ENCODE peak calls at places on chromosome 3, in eight cellular contexts. N is neural progenitor cell, G is kidney, W is sigmoid colon, R is left ventricle myocardium inferior, K is stomach, I is pancreas, O is thoracic aorta. P is an unnamed sample.

GRCh38 chr3:152574461-152575079 is 260.4 kb upstream of the P2RY1 start:
- DNase-seq in N (peak; percentile 50), G (no peak), W (no peak), R (peak; percentile 45), K (no peak), I (no peak), O (no peak), P (peak; percentile 71)

GRCh38 chr3:46970391-46971091 is 6.0 kb downstream of the CCDC12 start:
- DNase-seq in N (no peak), G (peak; percentile 59), W (no peak), R (peak; percentile 57), K (peak; percentile 40), I (peak; percentile 78), O (no peak), P (no peak)

GRCh38 chr3:171347017-171347979 is 112.9 kb downstream of the TNIK start:
- DNase-seq in N (peak; percentile 26), G (no peak), W (no peak), R (no peak), K (no peak), I (no peak), O (no peak), P (no peak)

GRCh38 chr3:129558076-129558771 is 15.2 kb downstream of the H1-8 start:
- DNase-seq in N (no peak), G (no peak), W (no peak), R (no peak), K (no peak), I (no peak), O (no peak), P (no peak)

GRCh38 chr3:171878441-171879225 is 35.5 kb downstream of the TMEM212 start:
- DNase-seq in N (peak; percentile 27), G (no peak), W (no peak), R (no peak), K (no peak), I (no peak), O (no peak), P (no peak)

GRCh38 chr3:157066335-157067071 is 93.4 kb downstream of the CCNL1 start:
- DNase-seq in N (no peak), G (no peak), W (peak; percentile 79), R (no peak), K (no peak), I (no peak), O (no peak), P (no peak)

GRCh38 chr3:16467368-16467767 is 46.1 kb downstream of the RFTN1 start:
- DNase-seq in N (no peak), G (no peak), W (no peak), R (no peak), K (no peak), I (no peak), O (no peak), P (no peak)

GRCh38 chr3:151726016-151726415 is 7.7 kb upstream of the AADACL2 start:
- DNase-seq in N (no peak), G (no peak), W (no peak), R (no peak), K (no peak), I (no peak), O (no peak), P (no peak)

GRCh38 chr3:115248274-115248673 is 101.2 kb upstream of the ZBTB20 start:
- DNase-seq in N (no peak), G (no peak), W (no peak), R (no peak), K (no peak), I (no peak), O (no peak), P (no peak)

GRCh38 chr3:99118381-99118780 is 216.9 kb upstream of the DCBLD2 start:
- DNase-seq in N (no peak), G (no peak), W (no peak), R (no peak), K (no peak), I (no peak), O (no peak), P (no peak)

GRCh38 chr3:157436583-157437300 is at the start of gene PTX3:
- DNase-seq in N (peak; percentile 51), G (peak; percentile 30), W (peak; percentile 75), R (peak; percentile 21), K (no peak), I (no peak), O (no peak), P (no peak)

GRCh38 chr3:175713263-175713662 is 854.1 kb downstream of the NAALADL2 start:
- DNase-seq in N (no peak), G (no peak), W (no peak), R (no peak), K (no peak), I (no peak), O (no peak), P (no peak)

GRCh38 chr3:152259480-152259879 is 9.2 kb upstream of the MBNL1 start:
- DNase-seq in N (no peak), G (no peak), W (no peak), R (no peak), K (no peak), I (no peak), O (no peak), P (no peak)

GRCh38 chr3:10173926-10174435 is 9.3 kb downstream of the IRAK2 start:
- DNase-seq in N (no peak), G (peak; percentile 88), W (peak; percentile 82), R (peak; percentile 63), K (peak; percentile 41), I (no peak), O (peak; percentile 90), P (peak; percentile 63)

GRCh38 chr3:33980252-33980651 is 181.8 kb downstream of the PDCD6IP start:
- DNase-seq in N (peak; percentile 51), G (no peak), W (no peak), R (no peak), K (no peak), I (no peak), O (no peak), P (no peak)

GRCh38 chr3:120678331-120678845 is 3.7 kb downstream of the HGD start:
- DNase-seq in N (peak; percentile 56), G (no peak), W (no peak), R (no peak), K (peak; percentile 86), I (peak; percentile 68), O (no peak), P (no peak)

GRCh38 chr3:157089455-157090221 is 70.3 kb downstream of the CCNL1 start:
- DNase-seq in N (no peak), G (no peak), W (peak; percentile 77), R (peak; percentile 29), K (peak; percentile 56), I (no peak), O (no peak), P (peak; percentile 66)

GRCh38 chr3:51500632-51501131 is 867 bp upstream of the DCAF1 start:
- DNase-seq in N (no peak), G (peak; percentile 78), W (peak; percentile 74), R (peak; percentile 26), K (no peak), I (peak; percentile 44), O (no peak), P (peak; percentile 53)

GRCh38 chr3:152213086-152213674 is 55.5 kb upstream of the MBNL1 start:
- DNase-seq in N (no peak), G (no peak), W (no peak), R (no peak), K (no peak), I (no peak), O (no peak), P (no peak)

GRCh38 chr3:174973465-174973864 is 114.3 kb downstream of the NAALADL2 start:
- DNase-seq in N (no peak), G (no peak), W (no peak), R (no peak), K (peak; percentile 43), I (no peak), O (no peak), P (no peak)

GRCh38 chr3:24640330-24640877 is 145.8 kb upstream of the THRB start:
- DNase-seq in N (peak; percentile 38), G (no peak), W (no peak), R (no peak), K (no peak), I (no peak), O (no peak), P (no peak)

DNA sequence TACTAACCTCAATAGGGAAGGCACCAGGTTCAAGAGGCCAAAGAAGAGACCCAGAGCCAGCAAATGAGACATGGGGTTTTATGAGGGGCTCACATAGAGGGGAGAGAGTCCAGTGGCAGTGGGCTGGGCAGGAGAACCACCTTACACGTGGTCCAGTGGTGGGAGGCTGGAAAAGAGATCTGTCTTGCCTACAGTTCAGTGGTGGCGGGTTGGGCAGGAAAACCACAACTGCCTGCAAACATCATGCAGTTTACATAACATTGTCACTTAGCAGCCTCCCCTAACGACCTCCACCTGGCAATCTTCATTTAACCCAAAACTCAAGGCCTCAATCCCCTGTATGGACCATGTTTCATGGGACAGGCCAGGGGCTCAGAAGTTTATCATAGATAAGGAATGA is 29.1 kb downstream of the CRYGS start:
- DNase-seq in N (no peak), G (no peak), W (no peak), R (no peak), K (no peak), I (no peak), O (no peak), P (peak; percentile 68)
- H3K4me1 ChIP-seq in N (peaks cover 20% of the 10 kb centered on the region), G (no peaks in the 10 kb centered on the region), W (no peaks in the 10 kb centered on the region), R (no peaks in the 10 kb centered on the region), K (no peaks in the 10 kb centered on the region), I (no peaks in the 10 kb centered on the region), O (no peaks in the 10 kb centered on the region), P (peaks cover 3% of the 10 kb centered on the region)

GRCh38 chr3:12479919-12480425 is 4.3 kb upstream of the TSEN2 start:
- DNase-seq in N (peak; percentile 81), G (no peak), W (no peak), R (peak; percentile 28), K (peak; percentile 78), I (no peak), O (no peak), P (no peak)
- TF ChIP-seq CTCF in N (peak; percentile 82), G (peak; percentile 85), W (peak; percentile 62), R (peak; percentile 81), K (no peak), I (peak; percentile 62), O (peak; percentile 80), P (peak; percentile 50)

GRCh38 chr3:20564966-20565365 is 379.0 kb upstream of the SGO1 start:
- DNase-seq in N (no peak), G (no peak), W (no peak), R (no peak), K (no peak), I (no peak), O (no peak), P (no peak)
- H3K9me3 ChIP-seq in N (no peaks in the 10 kb centered on the region), G (no peaks in the 10 kb centered on the region), W (no peaks in the 10 kb centered on the region), R (no peaks in the 10 kb centered on the region), K (no peaks in the 10 kb centered on the region), I (no peaks in the 10 kb centered on the region), O (no peaks in the 10 kb centered on the region), P (no peaks in the 10 kb centered on the region)

DNA sequence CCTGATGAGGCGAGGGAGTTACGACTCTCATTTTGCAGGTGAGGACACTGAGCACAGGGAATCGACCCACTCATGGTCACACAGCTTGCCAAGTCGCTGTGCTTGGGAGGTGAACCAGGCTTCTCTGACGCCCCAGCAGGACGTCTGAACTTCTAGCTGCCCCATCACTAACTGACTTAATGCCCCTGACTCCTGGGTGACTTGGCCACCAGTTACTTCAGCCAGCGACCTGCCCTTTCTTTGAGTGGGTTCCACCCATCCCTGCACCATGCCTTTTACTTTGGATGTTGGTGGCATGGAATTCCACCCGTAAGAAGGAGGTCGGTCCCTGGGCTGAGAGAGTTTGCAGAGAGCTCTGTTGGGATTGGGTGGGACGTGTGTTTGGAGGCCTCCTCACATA is 54.8 kb downstream of the FLNB start:
- DNase-seq in N (no peak), G (no peak), W (no peak), R (no peak), K (no peak), I (no peak), O (no peak), P (no peak)
- H3K4me1 ChIP-seq in N (peaks cover 32% of the 10 kb centered on the region), G (peaks cover 34% of the 10 kb centered on the region), W (peaks cover 95% of the 10 kb centered on the region), R (peaks cover 56% of the 10 kb centered on the region), K (peaks cover 96% of the 10 kb centered on the region), I (peaks cover 50% of the 10 kb centered on the region), O (peaks cover 28% of the 10 kb centered on the region), P (peaks cover 76% of the 10 kb centered on the region)

GRCh38 chr3:181726351-181727121 is 14.8 kb downstream of the SOX2 start:
- DNase-seq in N (peak; percentile 94), G (no peak), W (no peak), R (no peak), K (peak; percentile 63), I (no peak), O (no peak), P (no peak)
- TF ChIP-seq CTCF in N (peak; percentile 61), G (no peak), W (no peak), R (no peak), K (no peak), I (no peak), O (no peak), P (no peak)